ENCODE peak calls at places on chromosomes 6 and 20, in nine cellular contexts. One of them, this sample, is unnamed. For H3K9me3 and H3K4me1, the result is how much of the 10 kb centered on the place peaks cover.

GRCh38 chr20:507933-508332 is 35.7 kb downstream of the CSNK2A1 start:
- DNase-seq in PC-3: no peak
- DNase-seq in tibial artery: no peak
- DNase-seq in HAP-1: no peak
- DNase-seq in Peyer's patch: no peak
- DNase-seq in lower lobe of right lung: no peak
- DNase-seq in fibroblast of lung: peak
- DNase-seq in vagina: no peak
- DNase-seq in Panc1: no peak
- DNase-seq in this sample: no peak

GRCh38 chr6:160679402-160679769 is 15.3 kb upstream of the LPA start:
- DNase-seq in Peyer's patch: no peak
- DNase-seq in vagina: no peak
- DNase-seq in PC-3: no peak
- DNase-seq in HAP-1: no peak
- DNase-seq in tibial artery: no peak
- DNase-seq in fibroblast of lung: no peak
- DNase-seq in lower lobe of right lung: no peak
- DNase-seq in Panc1: no peak
- DNase-seq in this sample: no peak

GRCh38 chr6:127053032-127053908 is 65.2 kb upstream of the RSPO3 start:
- DNase-seq in vagina: no peak
- DNase-seq in PC-3: no peak
- DNase-seq in Peyer's patch: no peak
- DNase-seq in lower lobe of right lung: no peak
- DNase-seq in Panc1: no peak
- DNase-seq in fibroblast of lung: peak
- DNase-seq in tibial artery: no peak
- DNase-seq in HAP-1: no peak
- DNase-seq in this sample: no peak

GRCh38 chr20:22027423-22027822 is 322.0 kb downstream of the PAX1 start:
- DNase-seq in lower lobe of right lung: no peak
- DNase-seq in Panc1: no peak
- DNase-seq in HAP-1: no peak
- DNase-seq in fibroblast of lung: no peak
- DNase-seq in PC-3: no peak
- DNase-seq in vagina: no peak
- DNase-seq in tibial artery: no peak
- DNase-seq in Peyer's patch: no peak
- DNase-seq in this sample: no peak

GRCh38 chr20:49490689-49491088 is 8.2 kb upstream of the KCNB1 start:
- DNase-seq in tibial artery: no peak
- DNase-seq in HAP-1: no peak
- DNase-seq in vagina: no peak
- DNase-seq in Panc1: peak
- DNase-seq in lower lobe of right lung: no peak
- DNase-seq in fibroblast of lung: no peak
- DNase-seq in Peyer's patch: no peak
- DNase-seq in PC-3: peak
- DNase-seq in this sample: no peak

GRCh38 chr6:90220273-90220672 is 76.4 kb downstream of the BACH2 start:
- DNase-seq in Peyer's patch: no peak
- DNase-seq in Panc1: no peak
- DNase-seq in PC-3: peak
- DNase-seq in tibial artery: no peak
- DNase-seq in lower lobe of right lung: no peak
- DNase-seq in fibroblast of lung: peak
- DNase-seq in HAP-1: no peak
- DNase-seq in vagina: no peak
- DNase-seq in this sample: no peak

GRCh38 chr6:97406633-97407032 is 123.6 kb upstream of the MMS22L start:
- DNase-seq in PC-3: no peak
- DNase-seq in HAP-1: no peak
- DNase-seq in fibroblast of lung: no peak
- DNase-seq in lower lobe of right lung: no peak
- DNase-seq in tibial artery: no peak
- DNase-seq in Panc1: no peak
- DNase-seq in Peyer's patch: no peak
- DNase-seq in vagina: no peak
- DNase-seq in this sample: no peak

GRCh38 chr6:147950623-147950987 is 392.0 kb upstream of the SASH1 start:
- DNase-seq in lower lobe of right lung: no peak
- DNase-seq in vagina: no peak
- DNase-seq in fibroblast of lung: peak
- DNase-seq in PC-3: no peak
- DNase-seq in tibial artery: peak
- DNase-seq in Panc1: no peak
- DNase-seq in HAP-1: no peak
- DNase-seq in Peyer's patch: no peak
- DNase-seq in this sample: no peak

GRCh38 chr6:129617986-129618385 is 92.0 kb downstream of the ARHGAP18 start:
- DNase-seq in Peyer's patch: no peak
- DNase-seq in vagina: no peak
- DNase-seq in PC-3: no peak
- DNase-seq in lower lobe of right lung: no peak
- DNase-seq in Panc1: no peak
- DNase-seq in tibial artery: no peak
- DNase-seq in HAP-1: peak
- DNase-seq in fibroblast of lung: peak
- DNase-seq in this sample: no peak

GRCh38 chr6:87660226-87660886 is 41.7 kb downstream of the AKIRIN2 start:
- DNase-seq in tibial artery: no peak
- DNase-seq in Panc1: no peak
- DNase-seq in HAP-1: no peak
- DNase-seq in PC-3: peak
- DNase-seq in vagina: no peak
- DNase-seq in lower lobe of right lung: no peak
- DNase-seq in Peyer's patch: no peak
- DNase-seq in fibroblast of lung: peak
- DNase-seq in this sample: no peak

GRCh38 chr20:38040276-38040675 is 6.7 kb downstream of the RPRD1B start:
- DNase-seq in PC-3: no peak
- DNase-seq in vagina: no peak
- DNase-seq in Peyer's patch: no peak
- DNase-seq in tibial artery: no peak
- DNase-seq in HAP-1: no peak
- DNase-seq in Panc1: no peak
- DNase-seq in lower lobe of right lung: no peak
- DNase-seq in fibroblast of lung: no peak
- DNase-seq in this sample: no peak

GRCh38 chr6:42009844-42010184 is 40.5 kb upstream of the TAF8 start:
- DNase-seq in Peyer's patch: no peak
- DNase-seq in tibial artery: no peak
- DNase-seq in lower lobe of right lung: no peak
- DNase-seq in PC-3: no peak
- DNase-seq in Panc1: no peak
- DNase-seq in fibroblast of lung: no peak
- DNase-seq in vagina: no peak
- DNase-seq in HAP-1: no peak
- DNase-seq in this sample: no peak

GRCh38 chr6:9112548-9112947 is 677.2 kb upstream of the SLC35B3 start:
- DNase-seq in lower lobe of right lung: no peak
- DNase-seq in HAP-1: no peak
- DNase-seq in Panc1: no peak
- DNase-seq in vagina: no peak
- DNase-seq in PC-3: no peak
- DNase-seq in tibial artery: no peak
- DNase-seq in fibroblast of lung: no peak
- DNase-seq in Peyer's patch: no peak
- DNase-seq in this sample: no peak

GRCh38 chr6:83536034-83536646 is 23.8 kb downstream of the PRSS35 start:
- DNase-seq in PC-3: peak
- DNase-seq in HAP-1: peak
- DNase-seq in tibial artery: no peak
- DNase-seq in Peyer's patch: no peak
- DNase-seq in lower lobe of right lung: no peak
- DNase-seq in Panc1: peak
- DNase-seq in fibroblast of lung: peak
- DNase-seq in vagina: no peak
- DNase-seq in this sample: no peak

GRCh38 chr6:163438940-163439335 is 24.4 kb downstream of the QKI start:
- DNase-seq in fibroblast of lung: peak
- DNase-seq in HAP-1: no peak
- DNase-seq in vagina: no peak
- DNase-seq in lower lobe of right lung: peak
- DNase-seq in Panc1: no peak
- DNase-seq in PC-3: no peak
- DNase-seq in tibial artery: no peak
- DNase-seq in Peyer's patch: peak
- DNase-seq in this sample: peak

GRCh38 chr20:35523298-35523888 is 6.1 kb downstream of the C20orf173 start:
- DNase-seq in lower lobe of right lung: no peak
- DNase-seq in tibial artery: no peak
- DNase-seq in Peyer's patch: peak
- DNase-seq in vagina: no peak
- DNase-seq in Panc1: no peak
- DNase-seq in fibroblast of lung: no peak
- DNase-seq in PC-3: peak
- DNase-seq in HAP-1: peak
- DNase-seq in this sample: no peak

GRCh38 chr6:170280689-170281045 is 10.2 kb downstream of the DLL1 start:
- DNase-seq in PC-3: no peak
- DNase-seq in vagina: no peak
- DNase-seq in lower lobe of right lung: no peak
- DNase-seq in Panc1: peak
- DNase-seq in fibroblast of lung: no peak
- DNase-seq in HAP-1: no peak
- DNase-seq in tibial artery: no peak
- DNase-seq in Peyer's patch: no peak
- DNase-seq in this sample: no peak

GRCh38 chr6:36160147-36160760 is 29.9 kb downstream of the MAPK13 start:
- DNase-seq in Peyer's patch: no peak
- DNase-seq in vagina: no peak
- DNase-seq in Panc1: no peak
- DNase-seq in fibroblast of lung: peak
- DNase-seq in lower lobe of right lung: no peak
- DNase-seq in tibial artery: no peak
- DNase-seq in HAP-1: no peak
- DNase-seq in PC-3: no peak
- DNase-seq in this sample: no peak

GRCh38 chr6:36154286-36154685 is 24.0 kb downstream of the MAPK13 start:
- DNase-seq in PC-3: peak
- DNase-seq in tibial artery: no peak
- DNase-seq in HAP-1: no peak
- DNase-seq in vagina: no peak
- DNase-seq in Panc1: no peak
- DNase-seq in fibroblast of lung: no peak
- DNase-seq in lower lobe of right lung: no peak
- DNase-seq in Peyer's patch: no peak
- DNase-seq in this sample: no peak

GRCh38 chr6:36150283-36150682 is 20.0 kb downstream of the MAPK13 start:
- DNase-seq in lower lobe of right lung: no peak
- DNase-seq in PC-3: no peak
- DNase-seq in fibroblast of lung: no peak
- DNase-seq in tibial artery: no peak
- DNase-seq in Peyer's patch: no peak
- DNase-seq in Panc1: no peak
- DNase-seq in HAP-1: no peak
- DNase-seq in vagina: no peak
- DNase-seq in this sample: no peak

DNA sequence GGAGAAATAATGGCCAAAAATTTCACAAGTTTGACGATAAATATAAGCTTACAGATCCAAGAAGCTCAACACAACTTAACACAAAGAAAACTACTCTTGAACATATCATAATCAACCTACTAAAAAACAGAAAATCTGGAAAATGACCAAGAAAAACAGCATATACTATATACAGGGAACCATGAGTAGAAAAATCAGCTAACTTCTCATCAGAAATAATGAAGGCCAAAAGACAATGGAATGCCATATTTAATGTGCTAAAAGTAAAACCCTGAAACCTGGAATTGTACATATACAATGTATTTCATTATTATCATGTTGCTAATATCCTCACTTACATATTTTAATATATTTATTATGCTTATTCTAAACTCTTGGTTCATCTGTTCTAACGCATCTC is 25.3 kb downstream of the MAPK13 start:
- DNase-seq in HAP-1: no peak
- DNase-seq in PC-3: no peak
- DNase-seq in vagina: no peak
- DNase-seq in lower lobe of right lung: no peak
- DNase-seq in fibroblast of lung: no peak
- DNase-seq in Panc1: no peak
- DNase-seq in tibial artery: no peak
- DNase-seq in Peyer's patch: no peak
- DNase-seq in this sample: no peak
- H3K9me3 ChIP-seq in HAP-1: under half
- H3K9me3 ChIP-seq in PC-3: under half
- H3K9me3 ChIP-seq in vagina: under half
- H3K9me3 ChIP-seq in lower lobe of right lung: under half
- H3K9me3 ChIP-seq in fibroblast of lung: under half
- H3K9me3 ChIP-seq in Panc1: under half
- H3K9me3 ChIP-seq in tibial artery: under half
- H3K9me3 ChIP-seq in Peyer's patch: under half
- H3K9me3 ChIP-seq in this sample: under half

GRCh38 chr20:45037050-45037449 is 63.9 kb downstream of the KCNS1 start:
- DNase-seq in tibial artery: no peak
- DNase-seq in PC-3: peak
- DNase-seq in HAP-1: no peak
- DNase-seq in Peyer's patch: no peak
- DNase-seq in vagina: no peak
- DNase-seq in Panc1: no peak
- DNase-seq in lower lobe of right lung: no peak
- DNase-seq in fibroblast of lung: peak
- DNase-seq in this sample: no peak
- H3K4me1 ChIP-seq in tibial artery: under half
- H3K4me1 ChIP-seq in PC-3: under half
- H3K4me1 ChIP-seq in HAP-1: under half
- H3K4me1 ChIP-seq in Peyer's patch: under half
- H3K4me1 ChIP-seq in vagina: under half
- H3K4me1 ChIP-seq in Panc1: under half
- H3K4me1 ChIP-seq in lower lobe of right lung: under half
- H3K4me1 ChIP-seq in fibroblast of lung: under half
- H3K4me1 ChIP-seq in this sample: under half

GRCh38 chr20:55918471-55918870 is 86.8 kb downstream of the CBLN4 start:
- DNase-seq in vagina: no peak
- DNase-seq in Panc1: no peak
- DNase-seq in PC-3: no peak
- DNase-seq in fibroblast of lung: no peak
- DNase-seq in lower lobe of right lung: no peak
- DNase-seq in tibial artery: no peak
- DNase-seq in Peyer's patch: no peak
- DNase-seq in HAP-1: no peak
- DNase-seq in this sample: no peak
- H3K9me3 ChIP-seq in vagina: under half
- H3K9me3 ChIP-seq in Panc1: under half
- H3K9me3 ChIP-seq in PC-3: half or more
- H3K9me3 ChIP-seq in fibroblast of lung: under half
- H3K9me3 ChIP-seq in lower lobe of right lung: under half
- H3K9me3 ChIP-seq in tibial artery: under half
- H3K9me3 ChIP-seq in Peyer's patch: under half
- H3K9me3 ChIP-seq in HAP-1: under half
- H3K9me3 ChIP-seq in this sample: under half

DNA sequence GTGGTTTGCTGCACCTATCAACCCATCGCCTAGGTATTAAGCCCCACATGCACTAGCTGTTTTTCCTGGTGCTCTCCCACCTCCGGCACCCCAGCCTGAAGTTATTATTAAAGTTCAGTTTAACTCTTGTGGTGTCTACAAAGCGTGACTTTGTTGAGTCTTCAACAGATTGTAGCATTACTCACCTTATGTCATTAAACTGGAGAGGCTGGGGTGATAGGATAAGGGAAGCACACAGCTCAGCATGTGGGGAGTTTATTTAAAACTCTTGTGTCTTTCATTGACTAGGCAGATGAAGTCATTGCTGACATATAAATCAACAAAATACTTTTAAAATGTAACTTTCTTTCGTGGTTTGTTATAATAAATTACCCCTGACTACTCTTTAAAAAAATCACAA is 84.7 kb upstream of the GCM1 start:
- DNase-seq in lower lobe of right lung: no peak
- DNase-seq in fibroblast of lung: peak
- DNase-seq in PC-3: peak
- DNase-seq in tibial artery: no peak
- DNase-seq in Panc1: no peak
- DNase-seq in vagina: no peak
- DNase-seq in HAP-1: no peak
- DNase-seq in Peyer's patch: no peak
- DNase-seq in this sample: no peak
- H3K4me1 ChIP-seq in lower lobe of right lung: under half
- H3K4me1 ChIP-seq in fibroblast of lung: under half
- H3K4me1 ChIP-seq in PC-3: under half
- H3K4me1 ChIP-seq in tibial artery: under half
- H3K4me1 ChIP-seq in Panc1: under half
- H3K4me1 ChIP-seq in vagina: under half
- H3K4me1 ChIP-seq in HAP-1: under half
- H3K4me1 ChIP-seq in Peyer's patch: under half
- H3K4me1 ChIP-seq in this sample: under half

This sample was measured in mucosa of descending colon.